ENCODE peak calls at places on chromosomes 16 and 17, in four cellular contexts. C is fibroblast of gingiva; N is stimulated activated CD8-positive, alpha-beta memory T cell treated with anti-CD3 and anti-CD28 coated beads, Interleukin-4, amount 100 ng/mL, for 24 hours; S is BJ. M is an unnamed sample.

GRCh38 chr17:72455562-72455961 is 334.7 kb downstream of the SOX9 start:
- DNase-seq in C (no peak), N (no peak), S (no peak), M (no peak)

GRCh38 chr16:1288813-1289479 is 20.5 kb upstream of the UBE2I start:
- DNase-seq in C (no peak), N (no peak), S (no peak), M (no peak)

GRCh38 chr17:3502466-3502865 is 26.7 kb downstream of the ASPA start:
- DNase-seq in C (no peak), N (no peak), S (no peak), M (no peak)

GRCh38 chr16:2196162-2196980 is at the start of gene CASKIN1:
- DNase-seq in C (no peak), N (no peak), S (no peak), M (no peak)

GRCh38 chr17:7318121-7318860 is 3.1 kb upstream of the GPS2 start:
- DNase-seq in C (no peak), N (no peak), S (no peak), M (no peak)

GRCh38 chr17:1989135-1989534 is 36.0 kb downstream of the RTN4RL1 start:
- DNase-seq in C (peak), N (no peak), S (peak), M (peak)

GRCh38 chr17:74956093-74956492 is 16.5 kb downstream of the HID1 start:
- DNase-seq in C (no peak), N (no peak), S (no peak), M (no peak)

GRCh38 chr17:30188211-30188939 is 47.1 kb downstream of the SLC6A4 start:
- DNase-seq in C (no peak), N (no peak), S (no peak), M (no peak)

GRCh38 chr16:48123104-48123788 is 32.5 kb downstream of the ABCC12 start:
- DNase-seq in C (peak), N (peak), S (peak), M (peak)

GRCh38 chr17:73492802-73493139 is 151.5 kb downstream of the SDK2 start:
- DNase-seq in C (no peak), N (no peak), S (no peak), M (no peak)

GRCh38 chr17:48175692-48176450 is 68.3 kb downstream of the SNX11 start:
- DNase-seq in C (peak), N (no peak), S (peak), M (peak)

GRCh38 chr16:11585460-11586374 is 1.0 kb downstream of the LITAF start:
- DNase-seq in C (peak), N (no peak), S (no peak), M (no peak)

GRCh38 chr16:5541356-5541755 is 443.8 kb upstream of the EEF2KMT start:
- DNase-seq in C (no peak), N (no peak), S (no peak), M (no peak)

GRCh38 chr17:64129765-64130558 is at the start of gene ERN1:
- DNase-seq in C (peak), N (peak), S (no peak), M (peak)

GRCh38 chr16:48158296-48158695 is 2.5 kb upstream of the ABCC12 start:
- DNase-seq in C (no peak), N (peak), S (no peak), M (peak)

GRCh38 chr17:72419866-72420774 is 299.3 kb downstream of the SOX9 start:
- DNase-seq in C (no peak), N (no peak), S (no peak), M (no peak)

GRCh38 chr17:8586766-8587165 is 43.8 kb downstream of the MYH10 start:
- DNase-seq in C (no peak), N (no peak), S (no peak), M (no peak)

GRCh38 chr17:17811381-17812210 is 25.2 kb downstream of the SREBF1 start:
- DNase-seq in C (no peak), N (no peak), S (no peak), M (no peak)

GRCh38 chr16:70520612-70521297 is 2.6 kb downstream of the COG4 start:
- DNase-seq in C (peak), N (no peak), S (no peak), M (peak)

GRCh38 chr17:68310141-68310540 is 18.8 kb downstream of the ARSG start:
- DNase-seq in C (no peak), N (no peak), S (no peak), M (no peak)